ENCODE peak calls at places on chromosomes 1 and 21, in five cellular contexts. One of them, this sample, is unnamed.

GRCh38 chr1:74504125-74505065 is 8.0 kb downstream of the LRRC53 start:
- DNase-seq in cardiac fibroblast: peak
- DNase-seq in thoracic aorta: no peak
- DNase-seq in fibroblast of villous mesenchyme: peak
- DNase-seq in psoas muscle: peak
- DNase-seq in this sample: peak

GRCh38 chr1:77762072-77762476 is 2.4 kb upstream of the USP33 start:
- DNase-seq in cardiac fibroblast: peak
- DNase-seq in thoracic aorta: no peak
- DNase-seq in fibroblast of villous mesenchyme: peak
- DNase-seq in psoas muscle: no peak
- DNase-seq in this sample: no peak

GRCh38 chr1:81377406-81377805 is 423.3 kb upstream of the ADGRL2 start:
- DNase-seq in cardiac fibroblast: no peak
- DNase-seq in thoracic aorta: no peak
- DNase-seq in fibroblast of villous mesenchyme: no peak
- DNase-seq in psoas muscle: no peak
- DNase-seq in this sample: no peak

GRCh38 chr1:170661646-170662411 is 2.1 kb upstream of the PRRX1 start:
- DNase-seq in cardiac fibroblast: peak
- DNase-seq in thoracic aorta: no peak
- DNase-seq in fibroblast of villous mesenchyme: peak
- DNase-seq in psoas muscle: peak
- DNase-seq in this sample: peak

GRCh38 chr1:220726634-220727033 is 21.5 kb upstream of the MTARC2 start:
- DNase-seq in cardiac fibroblast: no peak
- DNase-seq in thoracic aorta: no peak
- DNase-seq in fibroblast of villous mesenchyme: no peak
- DNase-seq in psoas muscle: no peak
- DNase-seq in this sample: no peak

GRCh38 chr1:160125761-160126160 is 10.2 kb downstream of the ATP1A2 start:
- DNase-seq in cardiac fibroblast: peak
- DNase-seq in thoracic aorta: no peak
- DNase-seq in fibroblast of villous mesenchyme: no peak
- DNase-seq in psoas muscle: no peak
- DNase-seq in this sample: no peak

GRCh38 chr1:20366766-20367602 is 76.3 kb downstream of the VWA5B1 start:
- DNase-seq in cardiac fibroblast: peak
- DNase-seq in thoracic aorta: no peak
- DNase-seq in fibroblast of villous mesenchyme: peak
- DNase-seq in psoas muscle: peak
- DNase-seq in this sample: no peak

GRCh38 chr1:196063307-196063706 is 544.9 kb downstream of the KCNT2 start:
- DNase-seq in cardiac fibroblast: no peak
- DNase-seq in thoracic aorta: no peak
- DNase-seq in fibroblast of villous mesenchyme: no peak
- DNase-seq in psoas muscle: no peak
- DNase-seq in this sample: no peak

GRCh38 chr1:3545363-3546047 is 65.8 kb downstream of the MEGF6 start:
- DNase-seq in cardiac fibroblast: no peak
- DNase-seq in thoracic aorta: no peak
- DNase-seq in fibroblast of villous mesenchyme: peak
- DNase-seq in psoas muscle: no peak
- DNase-seq in this sample: no peak

GRCh38 chr1:174366946-174367345 is 80.8 kb upstream of the GPR52 start:
- DNase-seq in cardiac fibroblast: no peak
- DNase-seq in thoracic aorta: no peak
- DNase-seq in fibroblast of villous mesenchyme: no peak
- DNase-seq in psoas muscle: no peak
- DNase-seq in this sample: no peak

GRCh38 chr1:109296782-109297181 is 10.0 kb downstream of the MYBPHL start:
- DNase-seq in cardiac fibroblast: no peak
- DNase-seq in thoracic aorta: no peak
- DNase-seq in fibroblast of villous mesenchyme: no peak
- DNase-seq in psoas muscle: no peak
- DNase-seq in this sample: no peak

GRCh38 chr1:42761567-42761966 is 5.3 kb downstream of the P3H1 start:
- DNase-seq in cardiac fibroblast: no peak
- DNase-seq in thoracic aorta: no peak
- DNase-seq in fibroblast of villous mesenchyme: no peak
- DNase-seq in psoas muscle: no peak
- DNase-seq in this sample: no peak

GRCh38 chr1:9101510-9102146 is 27.3 kb downstream of the GPR157 start:
- DNase-seq in cardiac fibroblast: peak
- DNase-seq in thoracic aorta: no peak
- DNase-seq in fibroblast of villous mesenchyme: peak
- DNase-seq in psoas muscle: peak
- DNase-seq in this sample: no peak

GRCh38 chr21:16154961-16155360 is 425.2 kb downstream of the USP25 start:
- DNase-seq in cardiac fibroblast: no peak
- DNase-seq in thoracic aorta: no peak
- DNase-seq in fibroblast of villous mesenchyme: no peak
- DNase-seq in psoas muscle: no peak
- DNase-seq in this sample: no peak

GRCh38 chr1:99808391-99809115 is 41.6 kb upstream of the AGL start:
- DNase-seq in cardiac fibroblast: peak
- DNase-seq in thoracic aorta: no peak
- DNase-seq in fibroblast of villous mesenchyme: peak
- DNase-seq in psoas muscle: no peak
- DNase-seq in this sample: no peak

GRCh38 chr1:155008015-155008941 is 5.7 kb downstream of the ZBTB7B start:
- DNase-seq in cardiac fibroblast: no peak
- DNase-seq in thoracic aorta: no peak
- DNase-seq in fibroblast of villous mesenchyme: no peak
- DNase-seq in psoas muscle: no peak
- DNase-seq in this sample: no peak

GRCh38 chr1:12052008-12052573 is 11.0 kb upstream of the TNFRSF8 start:
- DNase-seq in cardiac fibroblast: peak
- DNase-seq in thoracic aorta: peak
- DNase-seq in fibroblast of villous mesenchyme: peak
- DNase-seq in psoas muscle: peak
- DNase-seq in this sample: no peak

GRCh38 chr1:173400387-173400995 is 76.6 kb upstream of the PRDX6 start:
- DNase-seq in cardiac fibroblast: no peak
- DNase-seq in thoracic aorta: no peak
- DNase-seq in fibroblast of villous mesenchyme: no peak
- DNase-seq in psoas muscle: no peak
- DNase-seq in this sample: no peak

GRCh38 chr1:232169436-232169835 is 460.5 kb downstream of the SIPA1L2 start:
- DNase-seq in cardiac fibroblast: no peak
- DNase-seq in thoracic aorta: no peak
- DNase-seq in fibroblast of villous mesenchyme: no peak
- DNase-seq in psoas muscle: no peak
- DNase-seq in this sample: no peak

GRCh38 chr1:209641216-209642181 is 10.7 kb downstream of the LAMB3 start:
- DNase-seq in cardiac fibroblast: peak
- DNase-seq in thoracic aorta: no peak
- DNase-seq in fibroblast of villous mesenchyme: peak
- DNase-seq in psoas muscle: peak
- DNase-seq in this sample: no peak

GRCh38 chr1:67723620-67724019 is 38.6 kb downstream of the GADD45A start:
- DNase-seq in cardiac fibroblast: peak
- DNase-seq in thoracic aorta: no peak
- DNase-seq in fibroblast of villous mesenchyme: peak
- DNase-seq in psoas muscle: no peak
- DNase-seq in this sample: no peak

GRCh38 chr1:20057886-20058420 is 12.0 kb upstream of the PLA2G5 start:
- DNase-seq in cardiac fibroblast: no peak
- DNase-seq in thoracic aorta: no peak
- DNase-seq in fibroblast of villous mesenchyme: no peak
- DNase-seq in psoas muscle: no peak
- DNase-seq in this sample: no peak

GRCh38 chr1:211213702-211214101 is 45.5 kb upstream of the RCOR3 start:
- DNase-seq in cardiac fibroblast: no peak
- DNase-seq in thoracic aorta: no peak
- DNase-seq in fibroblast of villous mesenchyme: no peak
- DNase-seq in psoas muscle: no peak
- DNase-seq in this sample: no peak

GRCh38 chr1:58782308-58783089 is 1.3 kb downstream of the JUN start:
- DNase-seq in cardiac fibroblast: peak
- DNase-seq in thoracic aorta: no peak
- DNase-seq in fibroblast of villous mesenchyme: peak
- DNase-seq in psoas muscle: peak
- DNase-seq in this sample: no peak

GRCh38 chr1:155070721-155071556 is 7.4 kb downstream of the EFNA4 start:
- DNase-seq in cardiac fibroblast: peak
- DNase-seq in thoracic aorta: peak
- DNase-seq in fibroblast of villous mesenchyme: peak
- DNase-seq in psoas muscle: peak
- DNase-seq in this sample: peak

GRCh38 chr1:92480200-92480812 is 6.4 kb downstream of the GFI1 start:
- DNase-seq in cardiac fibroblast: no peak
- DNase-seq in thoracic aorta: no peak
- DNase-seq in fibroblast of villous mesenchyme: no peak
- DNase-seq in psoas muscle: no peak
- DNase-seq in this sample: peak

GRCh38 chr1:163346326-163346870 is 24.6 kb downstream of the NUF2 start:
- DNase-seq in cardiac fibroblast: no peak
- DNase-seq in thoracic aorta: no peak
- DNase-seq in fibroblast of villous mesenchyme: no peak
- DNase-seq in psoas muscle: no peak
- DNase-seq in this sample: no peak

GRCh38 chr1:1306070-1306660 is 1.6 kb downstream of the ACAP3 start:
- DNase-seq in cardiac fibroblast: peak
- DNase-seq in thoracic aorta: no peak
- DNase-seq in fibroblast of villous mesenchyme: no peak
- DNase-seq in psoas muscle: no peak
- DNase-seq in this sample: no peak

GRCh38 chr1:247681288-247681897 is 1.9 kb upstream of the OR13G1 start:
- DNase-seq in cardiac fibroblast: peak
- DNase-seq in thoracic aorta: no peak
- DNase-seq in fibroblast of villous mesenchyme: peak
- DNase-seq in psoas muscle: no peak
- DNase-seq in this sample: peak

GRCh38 chr1:29648026-29648425 is 411.7 kb downstream of the PTPRU start:
- DNase-seq in cardiac fibroblast: no peak
- DNase-seq in thoracic aorta: no peak
- DNase-seq in fibroblast of villous mesenchyme: no peak
- DNase-seq in psoas muscle: no peak
- DNase-seq in this sample: peak

GRCh38 chr1:159009704-159010361 is at the start of gene IFI16:
- DNase-seq in cardiac fibroblast: peak
- DNase-seq in thoracic aorta: peak
- DNase-seq in fibroblast of villous mesenchyme: peak
- DNase-seq in psoas muscle: no peak
- DNase-seq in this sample: no peak

GRCh38 chr1:47436979-47437517 is 796 bp upstream of the FOXD2 start:
- DNase-seq in cardiac fibroblast: no peak
- DNase-seq in thoracic aorta: no peak
- DNase-seq in fibroblast of villous mesenchyme: peak
- DNase-seq in psoas muscle: no peak
- DNase-seq in this sample: no peak

GRCh38 chr1:233432916-233433315 is 105.4 kb downstream of the MAP3K21 start:
- DNase-seq in cardiac fibroblast: no peak
- DNase-seq in thoracic aorta: no peak
- DNase-seq in fibroblast of villous mesenchyme: no peak
- DNase-seq in psoas muscle: no peak
- DNase-seq in this sample: no peak

GRCh38 chr1:205484985-205485967 is 19.2 kb upstream of the CDK18 start:
- DNase-seq in cardiac fibroblast: peak
- DNase-seq in thoracic aorta: no peak
- DNase-seq in fibroblast of villous mesenchyme: peak
- DNase-seq in psoas muscle: peak
- DNase-seq in this sample: no peak

GRCh38 chr1:5742801-5743200 is 249.4 kb downstream of the NPHP4 start:
- DNase-seq in cardiac fibroblast: no peak
- DNase-seq in thoracic aorta: no peak
- DNase-seq in fibroblast of villous mesenchyme: no peak
- DNase-seq in psoas muscle: peak
- DNase-seq in this sample: no peak

GRCh38 chr1:242839101-242839500 is 314.6 kb upstream of the PLD5 start:
- DNase-seq in cardiac fibroblast: no peak
- DNase-seq in thoracic aorta: no peak
- DNase-seq in fibroblast of villous mesenchyme: no peak
- DNase-seq in psoas muscle: no peak
- DNase-seq in this sample: no peak

GRCh38 chr1:242847390-242847993 is 323.0 kb upstream of the PLD5 start:
- DNase-seq in cardiac fibroblast: peak
- DNase-seq in thoracic aorta: no peak
- DNase-seq in fibroblast of villous mesenchyme: peak
- DNase-seq in psoas muscle: no peak
- DNase-seq in this sample: no peak

DNA sequence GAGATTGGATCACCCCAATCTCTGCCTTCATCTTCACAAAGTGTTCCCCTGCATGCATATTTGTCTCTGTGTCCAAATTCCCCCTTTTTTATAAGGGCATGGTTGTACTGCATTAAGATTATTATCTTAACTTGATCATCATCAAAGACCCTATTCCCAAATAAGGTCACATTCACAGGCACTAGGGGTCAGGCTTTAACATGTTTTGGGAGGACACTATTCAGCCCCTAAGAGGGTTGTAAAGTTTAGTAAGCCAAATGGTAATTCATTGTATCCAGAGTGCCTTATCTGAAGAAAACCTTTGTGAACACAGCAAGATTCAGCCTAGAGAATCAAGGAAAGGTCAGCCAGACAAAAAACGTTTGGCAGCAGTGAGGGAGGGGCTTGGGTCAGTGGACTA is 317.6 kb upstream of the PLD5 start:
- DNase-seq in cardiac fibroblast: no peak
- DNase-seq in thoracic aorta: no peak
- DNase-seq in fibroblast of villous mesenchyme: no peak
- DNase-seq in psoas muscle: no peak
- DNase-seq in this sample: no peak
- TF ChIP-seq CTCF in cardiac fibroblast: no peak
- TF ChIP-seq CTCF in thoracic aorta: no peak
- TF ChIP-seq CTCF in fibroblast of villous mesenchyme: no peak
- TF ChIP-seq CTCF in psoas muscle: no peak
- TF ChIP-seq CTCF in this sample: no peak

GRCh38 chr1:94527447-94528031 is 14.0 kb downstream of the F3 start:
- DNase-seq in cardiac fibroblast: peak
- DNase-seq in thoracic aorta: no peak
- DNase-seq in fibroblast of villous mesenchyme: peak
- DNase-seq in psoas muscle: no peak
- DNase-seq in this sample: no peak
- TF ChIP-seq CTCF in cardiac fibroblast: no peak
- TF ChIP-seq CTCF in thoracic aorta: no peak
- TF ChIP-seq CTCF in fibroblast of villous mesenchyme: peak
- TF ChIP-seq CTCF in psoas muscle: no peak
- TF ChIP-seq CTCF in this sample: no peak

GRCh38 chr1:227709451-227709850 is 25.7 kb downstream of the JMJD4 start:
- DNase-seq in cardiac fibroblast: no peak
- DNase-seq in thoracic aorta: no peak
- DNase-seq in fibroblast of villous mesenchyme: no peak
- DNase-seq in psoas muscle: no peak
- DNase-seq in this sample: no peak

GRCh38 chr1:227712648-227713047 is 22.5 kb downstream of the JMJD4 start:
- DNase-seq in cardiac fibroblast: no peak
- DNase-seq in thoracic aorta: no peak
- DNase-seq in fibroblast of villous mesenchyme: no peak
- DNase-seq in psoas muscle: no peak
- DNase-seq in this sample: no peak

GRCh38 chr1:227707807-227708206 is 27.3 kb downstream of the JMJD4 start:
- DNase-seq in cardiac fibroblast: no peak
- DNase-seq in thoracic aorta: no peak
- DNase-seq in fibroblast of villous mesenchyme: no peak
- DNase-seq in psoas muscle: no peak
- DNase-seq in this sample: no peak
- TF ChIP-seq CTCF in cardiac fibroblast: no peak
- TF ChIP-seq CTCF in thoracic aorta: no peak
- TF ChIP-seq CTCF in fibroblast of villous mesenchyme: no peak
- TF ChIP-seq CTCF in psoas muscle: no peak
- TF ChIP-seq CTCF in this sample: no peak

GRCh38 chr21:41418956-41419680 is 6.9 kb upstream of the MX1 start:
- DNase-seq in cardiac fibroblast: no peak
- DNase-seq in thoracic aorta: no peak
- DNase-seq in fibroblast of villous mesenchyme: no peak
- DNase-seq in psoas muscle: no peak
- DNase-seq in this sample: no peak
- TF ChIP-seq CTCF in cardiac fibroblast: no peak
- TF ChIP-seq CTCF in thoracic aorta: no peak
- TF ChIP-seq CTCF in fibroblast of villous mesenchyme: no peak
- TF ChIP-seq CTCF in psoas muscle: no peak
- TF ChIP-seq CTCF in this sample: no peak

This sample was measured in mesothelial cell of epicardium.